ENCODE peak calls at places on chromosomes 1 and 21, in six cellular contexts. L, O, Y, C, D and R are unnamed samples.

GRCh38 chr1:172999349-172999748 is 51.4 kb downstream of the TNFSF18 start:
- DNase-seq in C (no peak), D (no peak), L (no peak), O (no peak), Y (no peak), R (no peak)

GRCh38 chr1:23624440-23624839 is 65.1 kb upstream of the ID3 start:
- DNase-seq in D (no peak), O (no peak), C (no peak), Y (no peak), L (no peak), R (no peak)

GRCh38 chr1:184187097-184187496 is 135.6 kb downstream of the TSEN15 start:
- DNase-seq in L (no peak), O (no peak), Y (no peak), D (no peak), C (no peak), R (no peak)

GRCh38 chr1:201371841-201372240 is 5.6 kb downstream of the TNNT2 start:
- DNase-seq in Y (no peak), L (no peak), O (no peak), D (no peak), C (no peak), R (no peak)

GRCh38 chr1:145710291-145711027 is 3.3 kb upstream of the PDZK1 start:
- DNase-seq in C (no peak), Y (no peak), L (no peak), D (no peak), O (no peak), R (no peak)

GRCh38 chr1:156845055-156845952 is 13.6 kb downstream of the INSRR start:
- DNase-seq in O (no peak), C (no peak), D (no peak), L (no peak), Y (no peak), R (no peak)

GRCh38 chr1:32746130-32746529 is 43.6 kb upstream of the SYNC start:
- DNase-seq in L (no peak), Y (no peak), D (no peak), C (no peak), O (no peak), R (no peak)

GRCh38 chr21:23463365-23463764 is 2143.9 kb downstream of the MRPL39 start:
- DNase-seq in O (no peak), Y (no peak), C (no peak), L (no peak), D (no peak), R (no peak)

GRCh38 chr21:34642211-34643075 is 26.4 kb upstream of the CLIC6 start:
- DNase-seq in D (no peak), L (peak), O (no peak), Y (peak), C (peak), R (no peak)

GRCh38 chr1:207321790-207322530 is 482 bp downstream of the CD55 start:
- DNase-seq in Y (peak), L (no peak), O (peak), D (no peak), C (no peak), R (no peak)

GRCh38 chr1:207318072-207318619 is 3.3 kb upstream of the CD55 start:
- DNase-seq in O (no peak), L (no peak), C (no peak), Y (no peak), D (no peak), R (no peak)

GRCh38 chr1:207319207-207319606 is 2.3 kb upstream of the CD55 start:
- DNase-seq in Y (no peak), C (no peak), D (no peak), L (no peak), O (no peak), R (no peak)

GRCh38 chr1:207323425-207323976 is 2.0 kb downstream of the CD55 start:
- DNase-seq in D (no peak), O (no peak), L (no peak), Y (no peak), C (no peak), R (no peak)

DNA sequence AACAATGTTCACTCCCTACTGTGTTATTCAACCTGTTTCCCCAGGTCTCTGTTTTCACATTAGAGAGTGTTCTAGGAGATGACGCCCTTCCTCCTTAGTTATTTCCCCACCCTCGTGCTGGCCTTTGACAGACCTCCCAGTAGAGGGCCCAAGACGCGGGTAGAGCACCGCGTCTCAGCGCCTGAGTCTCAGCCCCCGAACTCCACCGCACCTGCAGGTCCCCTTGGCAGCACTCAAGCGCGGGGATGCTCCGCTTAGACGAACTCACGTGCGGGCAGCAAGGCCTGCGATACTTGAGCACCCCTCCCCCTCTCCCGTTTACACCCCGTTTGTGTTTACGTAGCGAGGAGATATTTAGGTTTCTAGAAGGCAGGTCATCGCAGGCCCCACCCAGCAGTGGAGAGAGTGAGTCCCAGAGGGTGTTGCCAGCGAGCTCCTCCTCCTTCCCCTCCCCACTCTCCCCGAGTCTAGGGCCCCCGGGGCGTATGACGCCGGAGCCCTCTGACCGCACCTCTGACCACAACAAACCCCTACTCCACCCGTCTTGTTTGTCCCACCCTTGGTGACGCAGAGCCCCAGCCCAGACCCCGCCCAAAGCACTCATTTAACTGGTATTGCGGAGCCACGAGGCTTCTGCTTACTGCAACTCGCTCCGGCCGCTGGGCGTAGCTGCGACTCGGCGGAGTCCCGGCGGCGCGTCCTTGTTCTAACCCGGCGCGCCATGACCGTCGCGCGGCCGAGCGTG is at the start of gene CD55:
- DNase-seq in Y (peak), D (peak), O (peak), L (peak), C (peak), R (peak)
- TF ChIP-seq CTCF in Y (peak), D (peak), O (peak), L (no peak), C (peak), R (no peak)

GRCh38 chr1:58983159-58983558 is 199.3 kb upstream of the JUN start:
- DNase-seq in D (no peak), C (no peak), O (no peak), L (no peak), Y (no peak), R (no peak)
- TF ChIP-seq CTCF in D (no peak), C (no peak), O (no peak), L (no peak), Y (no peak), R (no peak)

DNA sequence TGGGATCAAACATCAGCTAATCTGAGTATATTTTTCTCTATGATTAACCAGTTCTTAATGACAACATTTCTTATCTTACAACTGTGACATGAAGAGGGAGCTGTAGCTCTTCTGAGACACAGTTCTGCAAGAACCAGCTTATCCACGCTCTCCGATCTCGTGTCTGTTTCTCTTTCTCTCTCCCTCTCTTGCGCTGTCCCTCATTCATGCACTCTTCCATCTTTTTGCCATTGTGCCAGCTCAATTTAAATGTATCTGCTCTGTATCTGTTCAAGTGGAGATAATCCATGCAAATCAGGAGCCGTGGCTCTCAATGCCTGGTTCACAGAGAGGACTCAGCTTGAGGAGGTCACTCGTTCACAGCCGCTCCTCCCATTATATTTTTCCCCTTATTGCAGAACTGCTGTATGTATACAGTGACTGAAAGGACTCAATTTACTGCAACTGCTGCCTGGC is 494.7 kb upstream of the ADGRL2 start:
- DNase-seq in Y (peak), C (no peak), D (peak), L (peak), O (peak), R (peak)
- TF ChIP-seq CTCF in Y (peak), C (no peak), D (no peak), L (no peak), O (peak), R (no peak)

GRCh38 chr1:160544647-160545046 is 21.6 kb upstream of the SLAMF6 start:
- DNase-seq in C (no peak), O (no peak), Y (no peak), D (no peak), L (no peak), R (no peak)
- TF ChIP-seq CTCF in C (peak), O (no peak), Y (peak), D (no peak), L (peak), R (no peak)

GRCh38 chr1:153534933-153535663 is 693 bp downstream of the S100A6 start:
- DNase-seq in L (peak), Y (peak), O (peak), C (no peak), D (peak), R (peak)
- TF ChIP-seq CTCF in L (no peak), Y (no peak), O (peak), C (no peak), D (no peak), R (no peak)

GRCh38 chr1:47726496-47726855 is 270.7 kb downstream of the TRABD2B start:
- DNase-seq in L (no peak), D (no peak), O (no peak), Y (no peak), C (no peak), R (no peak)
- TF ChIP-seq CTCF in L (peak), D (no peak), O (no peak), Y (no peak), C (no peak), R (no peak)

GRCh38 chr21:43209575-43210453 is 41.0 kb downstream of the CRYAA start:
- DNase-seq in D (peak), L (peak), O (peak), Y (peak), C (no peak), R (peak)

GRCh38 chr21:43208561-43209332 is 39.9 kb downstream of the CRYAA start:
- DNase-seq in O (peak), C (no peak), L (no peak), Y (no peak), D (peak), R (no peak)

GRCh38 chr21:43210454-43211084 is 41.8 kb downstream of the CRYAA start:
- DNase-seq in C (no peak), O (peak), Y (no peak), L (no peak), D (peak), R (no peak)

GRCh38 chr21:43207868-43208267 is 39.1 kb downstream of the CRYAA start:
- DNase-seq in C (no peak), O (no peak), L (no peak), Y (no peak), D (peak), R (no peak)

DNA sequence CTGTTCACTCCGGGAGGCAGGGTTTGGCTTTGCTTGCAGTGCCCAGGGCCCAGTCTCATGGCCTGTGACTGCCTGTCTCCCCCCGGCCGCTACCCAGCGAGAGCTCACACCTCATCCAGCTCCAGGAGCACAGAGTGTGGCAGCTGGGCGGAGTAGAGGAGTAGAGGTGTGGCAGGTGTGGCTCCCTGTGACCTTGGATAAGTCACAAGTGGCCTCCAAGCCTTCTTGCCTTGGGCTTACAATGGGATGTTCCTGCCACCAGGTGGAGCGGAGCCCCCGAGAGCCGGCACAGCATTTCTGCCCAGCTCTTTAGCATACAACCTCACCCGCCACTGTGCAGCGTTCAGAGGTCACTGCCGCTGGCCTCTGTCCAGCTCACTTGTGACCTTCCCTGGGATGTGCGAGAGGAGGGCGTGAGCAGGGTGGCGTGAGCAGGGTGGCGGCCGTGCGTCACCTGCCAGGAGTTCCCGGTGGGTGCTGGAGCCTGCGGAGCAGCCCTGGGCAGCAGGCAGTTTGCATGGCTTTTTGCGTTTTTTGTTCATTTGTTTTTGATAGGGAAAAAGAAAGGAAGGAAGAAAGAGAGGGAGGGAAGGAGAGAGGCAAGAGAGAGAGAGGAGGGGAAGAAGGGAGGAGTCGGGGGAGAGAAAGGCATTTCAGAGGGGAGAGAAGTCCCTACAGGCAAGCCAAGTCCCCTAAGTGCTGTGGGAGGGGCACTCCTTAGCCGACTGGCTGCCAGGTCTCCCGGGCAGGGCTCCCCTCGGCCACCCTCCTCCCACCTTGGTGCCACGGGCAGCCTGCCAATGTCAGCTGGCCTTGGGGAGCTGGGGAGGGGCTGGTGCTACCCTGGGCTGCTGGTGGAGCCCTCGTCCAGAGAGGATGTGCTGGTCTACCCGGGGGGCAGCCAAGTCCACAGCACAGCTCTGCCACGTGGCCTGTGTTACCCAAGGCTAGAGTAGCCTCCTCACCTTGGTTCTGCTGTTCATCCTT is 42.6 kb downstream of the CRYAA start:
- DNase-seq in C (no peak), Y (no peak), D (peak), O (peak), L (peak), R (peak)
- TF ChIP-seq CTCF in C (no peak), Y (peak), D (peak), O (peak), L (no peak), R (no peak)

GRCh38 chr1:38004284-38005101 is 821 bp downstream of the FHL3 start:
- DNase-seq in O (no peak), C (no peak), Y (no peak), D (peak), L (peak), R (no peak)
- TF ChIP-seq CTCF in O (no peak), C (no peak), Y (no peak), D (no peak), L (no peak), R (no peak)